ENCODE peak calls at places on chromosomes 16 and 17, in nine cellular contexts. One of them, this sample, is unnamed.

GRCh38 chr16:6484121-6484520 is 848.5 kb upstream of the RBFOX1 start:
- DNase-seq in T-helper 2 cell: no peak
- DNase-seq in head of caudate nucleus: no peak
- DNase-seq in stimulated activated CD8-positive, alpha-beta memory T cell treated with anti-CD3 and anti-CD28 coated beads, Interleukin-7, amount 100 ng/mL, for 1 hour: no peak
- DNase-seq in neural crest cell: no peak
- DNase-seq in AG08396: no peak
- DNase-seq in GM23248: no peak
- DNase-seq in SJSA1: no peak
- DNase-seq in LHCN-M2: no peak
- DNase-seq in this sample: no peak

GRCh38 chr17:82087961-82088837 is 9.8 kb downstream of the FASN start:
- DNase-seq in stimulated activated CD8-positive, alpha-beta memory T cell treated with anti-CD3 and anti-CD28 coated beads, Interleukin-7, amount 100 ng/mL, for 1 hour: no peak
- DNase-seq in SJSA1: no peak
- DNase-seq in AG08396: no peak
- DNase-seq in T-helper 2 cell: no peak
- DNase-seq in GM23248: no peak
- DNase-seq in LHCN-M2: no peak
- DNase-seq in head of caudate nucleus: no peak
- DNase-seq in neural crest cell: no peak
- DNase-seq in this sample: no peak

GRCh38 chr17:79185671-79186070 is 111.0 kb downstream of the ENGASE start:
- DNase-seq in SJSA1: no peak
- DNase-seq in AG08396: no peak
- DNase-seq in stimulated activated CD8-positive, alpha-beta memory T cell treated with anti-CD3 and anti-CD28 coated beads, Interleukin-7, amount 100 ng/mL, for 1 hour: no peak
- DNase-seq in GM23248: no peak
- DNase-seq in head of caudate nucleus: no peak
- DNase-seq in neural crest cell: no peak
- DNase-seq in LHCN-M2: no peak
- DNase-seq in T-helper 2 cell: no peak
- DNase-seq in this sample: no peak

GRCh38 chr17:21072623-21073278 is 29.9 kb upstream of the USP22 start:
- DNase-seq in stimulated activated CD8-positive, alpha-beta memory T cell treated with anti-CD3 and anti-CD28 coated beads, Interleukin-7, amount 100 ng/mL, for 1 hour: no peak
- DNase-seq in T-helper 2 cell: no peak
- DNase-seq in SJSA1: no peak
- DNase-seq in GM23248: no peak
- DNase-seq in neural crest cell: no peak
- DNase-seq in AG08396: no peak
- DNase-seq in head of caudate nucleus: peak; percentile 68
- DNase-seq in LHCN-M2: no peak
- DNase-seq in this sample: peak; percentile 45

GRCh38 chr16:19094542-19095365 is 19.0 kb upstream of the ITPRIPL2 start:
- DNase-seq in AG08396: no peak
- DNase-seq in head of caudate nucleus: no peak
- DNase-seq in neural crest cell: no peak
- DNase-seq in T-helper 2 cell: no peak
- DNase-seq in GM23248: peak; percentile 31
- DNase-seq in SJSA1: no peak
- DNase-seq in stimulated activated CD8-positive, alpha-beta memory T cell treated with anti-CD3 and anti-CD28 coated beads, Interleukin-7, amount 100 ng/mL, for 1 hour: no peak
- DNase-seq in LHCN-M2: peak; percentile 39
- DNase-seq in this sample: no peak

GRCh38 chr16:19095699-19096098 is 18.1 kb upstream of the ITPRIPL2 start:
- DNase-seq in GM23248: no peak
- DNase-seq in SJSA1: peak; percentile 50
- DNase-seq in AG08396: no peak
- DNase-seq in LHCN-M2: no peak
- DNase-seq in stimulated activated CD8-positive, alpha-beta memory T cell treated with anti-CD3 and anti-CD28 coated beads, Interleukin-7, amount 100 ng/mL, for 1 hour: no peak
- DNase-seq in neural crest cell: no peak
- DNase-seq in head of caudate nucleus: no peak
- DNase-seq in T-helper 2 cell: no peak
- DNase-seq in this sample: no peak

GRCh38 chr16:1288813-1289479 is 20.5 kb upstream of the UBE2I start:
- DNase-seq in head of caudate nucleus: no peak
- DNase-seq in stimulated activated CD8-positive, alpha-beta memory T cell treated with anti-CD3 and anti-CD28 coated beads, Interleukin-7, amount 100 ng/mL, for 1 hour: no peak
- DNase-seq in SJSA1: no peak
- DNase-seq in LHCN-M2: no peak
- DNase-seq in T-helper 2 cell: no peak
- DNase-seq in neural crest cell: no peak
- DNase-seq in GM23248: no peak
- DNase-seq in AG08396: no peak
- DNase-seq in this sample: no peak

GRCh38 chr16:76278086-76278485 is 885 bp downstream of the CNTNAP4 start:
- DNase-seq in head of caudate nucleus: peak; percentile 16
- DNase-seq in T-helper 2 cell: no peak
- DNase-seq in GM23248: no peak
- DNase-seq in neural crest cell: no peak
- DNase-seq in stimulated activated CD8-positive, alpha-beta memory T cell treated with anti-CD3 and anti-CD28 coated beads, Interleukin-7, amount 100 ng/mL, for 1 hour: no peak
- DNase-seq in AG08396: no peak
- DNase-seq in LHCN-M2: no peak
- DNase-seq in SJSA1: no peak
- DNase-seq in this sample: no peak

GRCh38 chr16:28534542-28535373 is 4.0 kb downstream of the NUPR1 start:
- DNase-seq in SJSA1: no peak
- DNase-seq in neural crest cell: no peak
- DNase-seq in stimulated activated CD8-positive, alpha-beta memory T cell treated with anti-CD3 and anti-CD28 coated beads, Interleukin-7, amount 100 ng/mL, for 1 hour: no peak
- DNase-seq in T-helper 2 cell: no peak
- DNase-seq in LHCN-M2: peak; percentile 25
- DNase-seq in head of caudate nucleus: no peak
- DNase-seq in AG08396: no peak
- DNase-seq in GM23248: peak; percentile 75
- DNase-seq in this sample: no peak

GRCh38 chr17:61410555-61411089 is 11.0 kb downstream of the TBX2 start:
- DNase-seq in stimulated activated CD8-positive, alpha-beta memory T cell treated with anti-CD3 and anti-CD28 coated beads, Interleukin-7, amount 100 ng/mL, for 1 hour: peak; percentile 55
- DNase-seq in GM23248: peak; percentile 75
- DNase-seq in neural crest cell: peak; percentile 88
- DNase-seq in T-helper 2 cell: peak; percentile 59
- DNase-seq in LHCN-M2: no peak
- DNase-seq in head of caudate nucleus: peak; percentile 77
- DNase-seq in AG08396: peak; percentile 90
- DNase-seq in SJSA1: no peak
- DNase-seq in this sample: peak; percentile 60

GRCh38 chr17:75077490-75078096 is 10.2 kb upstream of the SLC16A5 start:
- DNase-seq in LHCN-M2: no peak
- DNase-seq in head of caudate nucleus: peak; percentile 72
- DNase-seq in neural crest cell: no peak
- DNase-seq in SJSA1: no peak
- DNase-seq in stimulated activated CD8-positive, alpha-beta memory T cell treated with anti-CD3 and anti-CD28 coated beads, Interleukin-7, amount 100 ng/mL, for 1 hour: peak; percentile 8
- DNase-seq in T-helper 2 cell: peak; percentile 28
- DNase-seq in GM23248: peak; percentile 47
- DNase-seq in AG08396: peak; percentile 73
- DNase-seq in this sample: no peak

GRCh38 chr17:2416010-2416734 is 15.3 kb upstream of the MNT start:
- DNase-seq in stimulated activated CD8-positive, alpha-beta memory T cell treated with anti-CD3 and anti-CD28 coated beads, Interleukin-7, amount 100 ng/mL, for 1 hour: peak; percentile 88
- DNase-seq in LHCN-M2: peak; percentile 84
- DNase-seq in AG08396: peak; percentile 86
- DNase-seq in head of caudate nucleus: peak; percentile 95
- DNase-seq in GM23248: peak; percentile 93
- DNase-seq in neural crest cell: peak; percentile 97
- DNase-seq in T-helper 2 cell: peak; percentile 83
- DNase-seq in SJSA1: peak; percentile 88
- DNase-seq in this sample: peak; percentile 86

GRCh38 chr17:61418433-61418832 is 18.8 kb downstream of the TBX2 start:
- DNase-seq in AG08396: no peak
- DNase-seq in GM23248: no peak
- DNase-seq in neural crest cell: no peak
- DNase-seq in head of caudate nucleus: no peak
- DNase-seq in LHCN-M2: no peak
- DNase-seq in stimulated activated CD8-positive, alpha-beta memory T cell treated with anti-CD3 and anti-CD28 coated beads, Interleukin-7, amount 100 ng/mL, for 1 hour: no peak
- DNase-seq in SJSA1: no peak
- DNase-seq in T-helper 2 cell: no peak
- DNase-seq in this sample: no peak

GRCh38 chr16:60166111-60166510 is 1432.0 kb upstream of the GOT2 start:
- DNase-seq in stimulated activated CD8-positive, alpha-beta memory T cell treated with anti-CD3 and anti-CD28 coated beads, Interleukin-7, amount 100 ng/mL, for 1 hour: no peak
- DNase-seq in AG08396: no peak
- DNase-seq in LHCN-M2: peak; percentile 41
- DNase-seq in head of caudate nucleus: no peak
- DNase-seq in T-helper 2 cell: no peak
- DNase-seq in SJSA1: no peak
- DNase-seq in neural crest cell: no peak
- DNase-seq in GM23248: no peak
- DNase-seq in this sample: no peak

GRCh38 chr16:57299009-57299718 is 14.7 kb upstream of the PLLP start:
- DNase-seq in SJSA1: no peak
- DNase-seq in LHCN-M2: no peak
- DNase-seq in neural crest cell: peak; percentile 47
- DNase-seq in GM23248: peak; percentile 91
- DNase-seq in AG08396: peak; percentile 62
- DNase-seq in head of caudate nucleus: no peak
- DNase-seq in T-helper 2 cell: no peak
- DNase-seq in stimulated activated CD8-positive, alpha-beta memory T cell treated with anti-CD3 and anti-CD28 coated beads, Interleukin-7, amount 100 ng/mL, for 1 hour: peak; percentile 4
- DNase-seq in this sample: no peak

GRCh38 chr16:4924593-4925378 is 12.2 kb downstream of the PPL start:
- DNase-seq in T-helper 2 cell: no peak
- DNase-seq in neural crest cell: no peak
- DNase-seq in head of caudate nucleus: no peak
- DNase-seq in AG08396: no peak
- DNase-seq in LHCN-M2: no peak
- DNase-seq in stimulated activated CD8-positive, alpha-beta memory T cell treated with anti-CD3 and anti-CD28 coated beads, Interleukin-7, amount 100 ng/mL, for 1 hour: no peak
- DNase-seq in GM23248: no peak
- DNase-seq in SJSA1: no peak
- DNase-seq in this sample: no peak

GRCh38 chr16:50718061-50718760 is 23.7 kb upstream of the CYLD start:
- DNase-seq in T-helper 2 cell: no peak
- DNase-seq in AG08396: no peak
- DNase-seq in GM23248: peak; percentile 36
- DNase-seq in stimulated activated CD8-positive, alpha-beta memory T cell treated with anti-CD3 and anti-CD28 coated beads, Interleukin-7, amount 100 ng/mL, for 1 hour: no peak
- DNase-seq in head of caudate nucleus: no peak
- DNase-seq in SJSA1: no peak
- DNase-seq in neural crest cell: no peak
- DNase-seq in LHCN-M2: peak; percentile 66
- DNase-seq in this sample: no peak

GRCh38 chr17:20896153-20896649 is 146.6 kb downstream of the USP22 start:
- DNase-seq in neural crest cell: no peak
- DNase-seq in GM23248: peak; percentile 7
- DNase-seq in LHCN-M2: no peak
- DNase-seq in head of caudate nucleus: peak; percentile 15
- DNase-seq in T-helper 2 cell: no peak
- DNase-seq in SJSA1: no peak
- DNase-seq in AG08396: no peak
- DNase-seq in stimulated activated CD8-positive, alpha-beta memory T cell treated with anti-CD3 and anti-CD28 coated beads, Interleukin-7, amount 100 ng/mL, for 1 hour: no peak
- DNase-seq in this sample: no peak

GRCh38 chr17:50697663-50698272 is 9.9 kb downstream of the ANKRD40 start:
- DNase-seq in GM23248: no peak
- DNase-seq in SJSA1: no peak
- DNase-seq in LHCN-M2: no peak
- DNase-seq in neural crest cell: no peak
- DNase-seq in stimulated activated CD8-positive, alpha-beta memory T cell treated with anti-CD3 and anti-CD28 coated beads, Interleukin-7, amount 100 ng/mL, for 1 hour: no peak
- DNase-seq in head of caudate nucleus: no peak
- DNase-seq in AG08396: no peak
- DNase-seq in T-helper 2 cell: no peak
- DNase-seq in this sample: no peak

GRCh38 chr17:13222931-13223330 is 205.1 kb upstream of the ELAC2 start:
- DNase-seq in neural crest cell: no peak
- DNase-seq in head of caudate nucleus: no peak
- DNase-seq in T-helper 2 cell: no peak
- DNase-seq in GM23248: no peak
- DNase-seq in stimulated activated CD8-positive, alpha-beta memory T cell treated with anti-CD3 and anti-CD28 coated beads, Interleukin-7, amount 100 ng/mL, for 1 hour: no peak
- DNase-seq in SJSA1: peak; percentile 31
- DNase-seq in LHCN-M2: no peak
- DNase-seq in AG08396: no peak
- DNase-seq in this sample: no peak

GRCh38 chr17:1294157-1294717 is 14.8 kb downstream of the TRARG1 start:
- DNase-seq in SJSA1: no peak
- DNase-seq in LHCN-M2: no peak
- DNase-seq in T-helper 2 cell: peak; percentile 10
- DNase-seq in stimulated activated CD8-positive, alpha-beta memory T cell treated with anti-CD3 and anti-CD28 coated beads, Interleukin-7, amount 100 ng/mL, for 1 hour: peak; percentile 61
- DNase-seq in neural crest cell: no peak
- DNase-seq in AG08396: no peak
- DNase-seq in head of caudate nucleus: no peak
- DNase-seq in GM23248: no peak
- DNase-seq in this sample: no peak

GRCh38 chr16:76835319-76835718 is 355.7 kb upstream of the MON1B start:
- DNase-seq in GM23248: no peak
- DNase-seq in head of caudate nucleus: no peak
- DNase-seq in LHCN-M2: no peak
- DNase-seq in stimulated activated CD8-positive, alpha-beta memory T cell treated with anti-CD3 and anti-CD28 coated beads, Interleukin-7, amount 100 ng/mL, for 1 hour: no peak
- DNase-seq in SJSA1: no peak
- DNase-seq in AG08396: no peak
- DNase-seq in T-helper 2 cell: no peak
- DNase-seq in neural crest cell: no peak
- DNase-seq in this sample: no peak

GRCh38 chr17:7177210-7177953 is 1.8 kb downstream of the ASGR1 start:
- DNase-seq in GM23248: peak; percentile 80
- DNase-seq in head of caudate nucleus: peak; percentile 87
- DNase-seq in SJSA1: peak; percentile 44
- DNase-seq in neural crest cell: peak; percentile 86
- DNase-seq in T-helper 2 cell: peak; percentile 46
- DNase-seq in stimulated activated CD8-positive, alpha-beta memory T cell treated with anti-CD3 and anti-CD28 coated beads, Interleukin-7, amount 100 ng/mL, for 1 hour: peak; percentile 38
- DNase-seq in AG08396: peak; percentile 91
- DNase-seq in LHCN-M2: peak; percentile 54
- DNase-seq in this sample: peak; percentile 27

GRCh38 chr17:77907497-77908120 is 50.9 kb upstream of the TNRC6C start:
- DNase-seq in head of caudate nucleus: no peak
- DNase-seq in LHCN-M2: no peak
- DNase-seq in SJSA1: no peak
- DNase-seq in stimulated activated CD8-positive, alpha-beta memory T cell treated with anti-CD3 and anti-CD28 coated beads, Interleukin-7, amount 100 ng/mL, for 1 hour: no peak
- DNase-seq in AG08396: no peak
- DNase-seq in T-helper 2 cell: no peak
- DNase-seq in neural crest cell: no peak
- DNase-seq in GM23248: no peak
- DNase-seq in this sample: no peak

GRCh38 chr16:21264226-21265036 is 13.7 kb downstream of the CRYM start:
- DNase-seq in head of caudate nucleus: no peak
- DNase-seq in T-helper 2 cell: no peak
- DNase-seq in LHCN-M2: no peak
- DNase-seq in SJSA1: no peak
- DNase-seq in AG08396: peak; percentile 18
- DNase-seq in GM23248: peak; percentile 62
- DNase-seq in neural crest cell: no peak
- DNase-seq in stimulated activated CD8-positive, alpha-beta memory T cell treated with anti-CD3 and anti-CD28 coated beads, Interleukin-7, amount 100 ng/mL, for 1 hour: no peak
- DNase-seq in this sample: no peak

GRCh38 chr17:81114694-81115093 is 50.6 kb upstream of the PVALEF start:
- DNase-seq in stimulated activated CD8-positive, alpha-beta memory T cell treated with anti-CD3 and anti-CD28 coated beads, Interleukin-7, amount 100 ng/mL, for 1 hour: no peak
- DNase-seq in head of caudate nucleus: no peak
- DNase-seq in LHCN-M2: no peak
- DNase-seq in GM23248: no peak
- DNase-seq in neural crest cell: no peak
- DNase-seq in T-helper 2 cell: no peak
- DNase-seq in AG08396: no peak
- DNase-seq in SJSA1: no peak
- DNase-seq in this sample: no peak

GRCh38 chr17:64499805-64500486 is 3.1 kb upstream of the POLG2 start:
- DNase-seq in SJSA1: no peak
- DNase-seq in T-helper 2 cell: no peak
- DNase-seq in head of caudate nucleus: no peak
- DNase-seq in AG08396: no peak
- DNase-seq in neural crest cell: no peak
- DNase-seq in stimulated activated CD8-positive, alpha-beta memory T cell treated with anti-CD3 and anti-CD28 coated beads, Interleukin-7, amount 100 ng/mL, for 1 hour: no peak
- DNase-seq in GM23248: peak; percentile 55
- DNase-seq in LHCN-M2: no peak
- DNase-seq in this sample: no peak

GRCh38 chr17:4332296-4332970 is 34.0 kb downstream of the UBE2G1 start:
- DNase-seq in head of caudate nucleus: no peak
- DNase-seq in GM23248: peak; percentile 47
- DNase-seq in AG08396: no peak
- DNase-seq in stimulated activated CD8-positive, alpha-beta memory T cell treated with anti-CD3 and anti-CD28 coated beads, Interleukin-7, amount 100 ng/mL, for 1 hour: no peak
- DNase-seq in neural crest cell: no peak
- DNase-seq in T-helper 2 cell: no peak
- DNase-seq in LHCN-M2: no peak
- DNase-seq in SJSA1: peak; percentile 35
- DNase-seq in this sample: no peak

GRCh38 chr17:43011728-43012472 is 5.3 kb downstream of the IFI35 start:
- DNase-seq in LHCN-M2: no peak
- DNase-seq in AG08396: no peak
- DNase-seq in stimulated activated CD8-positive, alpha-beta memory T cell treated with anti-CD3 and anti-CD28 coated beads, Interleukin-7, amount 100 ng/mL, for 1 hour: no peak
- DNase-seq in T-helper 2 cell: no peak
- DNase-seq in SJSA1: no peak
- DNase-seq in head of caudate nucleus: no peak
- DNase-seq in neural crest cell: no peak
- DNase-seq in GM23248: no peak
- DNase-seq in this sample: no peak

GRCh38 chr16:87056551-87056950 is 260.6 kb downstream of the C16orf95 start:
- DNase-seq in AG08396: no peak
- DNase-seq in LHCN-M2: no peak
- DNase-seq in SJSA1: no peak
- DNase-seq in stimulated activated CD8-positive, alpha-beta memory T cell treated with anti-CD3 and anti-CD28 coated beads, Interleukin-7, amount 100 ng/mL, for 1 hour: no peak
- DNase-seq in head of caudate nucleus: no peak
- DNase-seq in neural crest cell: no peak
- DNase-seq in GM23248: no peak
- DNase-seq in T-helper 2 cell: no peak
- DNase-seq in this sample: no peak

GRCh38 chr17:43169561-43170139 is 1.4 kb upstream of the NBR1 start:
- DNase-seq in LHCN-M2: no peak
- DNase-seq in neural crest cell: no peak
- DNase-seq in head of caudate nucleus: no peak
- DNase-seq in T-helper 2 cell: no peak
- DNase-seq in GM23248: peak; percentile 83
- DNase-seq in AG08396: peak; percentile 27
- DNase-seq in SJSA1: no peak
- DNase-seq in stimulated activated CD8-positive, alpha-beta memory T cell treated with anti-CD3 and anti-CD28 coated beads, Interleukin-7, amount 100 ng/mL, for 1 hour: no peak
- DNase-seq in this sample: no peak

This sample was measured in anterior cingulate cortex.